ENCODE peak calls at places on chromosome 1, in five cellular contexts. Q is aorta, R is neural progenitor cell, N is tibial nerve, Y is pancreas. E is an unnamed sample.

GRCh38 chr1:65036614-65037180 is 70.3 kb upstream of the JAK1 start:
- DNase-seq in Q (no peak), R (no peak), N (no peak), Y (no peak), E (no peak)

GRCh38 chr1:19203440-19203839 is 6.6 kb downstream of the UBR4 start:
- DNase-seq in Q (no peak), R (no peak), N (no peak), Y (no peak), E (no peak)

GRCh38 chr1:44572572-44572879 is 101.8 kb downstream of the TMEM53 start:
- DNase-seq in Q (peak), R (no peak), N (no peak), Y (no peak), E (no peak)

GRCh38 chr1:202004711-202005110 is 5.7 kb upstream of the ELF3 start:
- DNase-seq in Q (no peak), R (no peak), N (no peak), Y (no peak), E (no peak)

GRCh38 chr1:147076442-147076841 is 95.8 kb downstream of the PRKAB2 start:
- DNase-seq in Q (no peak), R (no peak), N (no peak), Y (no peak), E (no peak)

GRCh38 chr1:86375688-86376087 is 20.4 kb downstream of the ODF2L start:
- DNase-seq in Q (no peak), R (no peak), N (no peak), Y (no peak), E (no peak)

GRCh38 chr1:94092210-94092613 is 28.7 kb downstream of the ABCA4 start:
- DNase-seq in Q (no peak), R (no peak), N (no peak), Y (no peak), E (no peak)

GRCh38 chr1:94316836-94317789 is 79.7 kb upstream of the ARHGAP29 start:
- DNase-seq in Q (no peak), R (no peak), N (no peak), Y (no peak), E (no peak)

GRCh38 chr1:212466913-212467650 is 34.4 kb downstream of the NENF start:
- DNase-seq in Q (peak), R (no peak), N (no peak), Y (no peak), E (no peak)

DNA sequence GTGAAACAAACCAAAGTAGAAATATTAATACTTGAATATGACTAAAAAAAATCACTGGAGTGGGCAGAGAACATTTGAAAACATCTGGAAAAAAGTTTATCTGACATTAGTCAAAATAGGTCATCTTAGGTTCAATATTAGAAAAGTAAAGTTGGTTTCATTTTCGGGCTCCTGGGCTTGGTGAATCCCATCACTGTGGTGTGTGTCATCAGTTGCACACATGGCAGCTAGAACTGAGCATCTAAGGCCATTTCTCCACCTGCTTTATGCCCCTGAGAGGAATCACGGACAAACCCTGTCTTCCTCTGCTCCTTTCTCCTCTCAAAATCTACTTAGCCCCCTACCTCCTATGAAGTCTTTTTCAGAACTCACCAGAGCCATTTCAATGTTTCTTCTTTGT is 5.5 kb downstream of the HSD11B1 start:
- DNase-seq in Q (no peak), R (no peak), N (no peak), Y (no peak), E (no peak)
- H3K4me3 ChIP-seq in Q (no peak), R (no peak), N (no peak), Y (no peak), E (no peak)

GRCh38 chr1:10794724-10795304 is 1.6 kb downstream of the CASZ1 start:
- DNase-seq in Q (no peak), R (peak), N (no peak), Y (peak), E (no peak)
- H3K4me3 ChIP-seq in Q (peak), R (peak), N (peak), Y (peak), E (peak)

GRCh38 chr1:190551638-190552037 is 74.0 kb upstream of the BRINP3 start:
- DNase-seq in Q (no peak), R (no peak), N (no peak), Y (no peak), E (no peak)
- H3K4me3 ChIP-seq in Q (no peak), R (no peak), N (no peak), Y (no peak), E (no peak)

GRCh38 chr1:26038904-26039303 is 7.0 kb downstream of the SLC30A2 start:
- DNase-seq in Q (no peak), R (no peak), N (no peak), Y (peak), E (no peak)
- H3K4me3 ChIP-seq in Q (no peak), R (no peak), N (no peak), Y (no peak), E (no peak)

GRCh38 chr1:55232448-55233148 is 17.4 kb upstream of the USP24 start:
- DNase-seq in Q (no peak), R (no peak), N (no peak), Y (no peak), E (no peak)

GRCh38 chr1:55234016-55234415 is 18.9 kb upstream of the USP24 start:
- DNase-seq in Q (no peak), R (no peak), N (no peak), Y (no peak), E (no peak)

GRCh38 chr1:55233149-55233777 is 18.1 kb upstream of the USP24 start:
- DNase-seq in Q (no peak), R (no peak), N (no peak), Y (no peak), E (no peak)

GRCh38 chr1:55239548-55239947 is 24.4 kb upstream of the USP24 start:
- DNase-seq in Q (no peak), R (no peak), N (no peak), Y (no peak), E (no peak)

GRCh38 chr1:55235722-55236121 is 20.6 kb upstream of the USP24 start:
- DNase-seq in Q (no peak), R (no peak), N (no peak), Y (no peak), E (no peak)
- H3K4me3 ChIP-seq in Q (no peak), R (no peak), N (no peak), Y (no peak), E (no peak)

DNA sequence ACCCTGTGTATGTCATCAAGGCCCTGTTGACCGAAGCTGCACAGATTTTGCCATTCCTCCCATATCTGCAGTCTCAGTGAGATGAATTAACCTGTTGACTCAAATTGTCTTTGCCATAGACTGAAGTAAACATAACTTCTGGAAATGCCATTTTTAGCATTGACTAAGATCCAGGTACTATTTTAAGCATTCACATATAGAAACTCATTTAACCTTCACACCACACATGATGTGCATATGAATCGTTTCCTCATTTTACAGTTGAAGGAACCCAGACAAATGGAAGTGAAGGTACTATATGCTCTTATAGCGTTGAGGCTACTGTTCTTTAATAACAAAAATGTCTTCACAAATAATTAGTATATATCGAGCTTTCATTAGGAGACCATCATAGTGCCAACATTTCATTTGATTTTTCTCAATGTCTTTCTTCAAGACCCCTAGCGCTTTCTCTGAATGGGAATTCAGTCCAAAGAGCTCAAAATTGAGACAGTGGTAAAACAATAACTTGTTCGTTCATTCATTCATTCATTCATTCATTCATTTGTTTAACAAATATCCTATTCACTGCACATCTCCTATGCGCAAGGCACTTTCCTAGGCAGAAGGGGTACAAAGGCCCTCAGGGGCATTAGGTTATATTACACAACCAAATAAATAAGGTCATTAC is 444.7 kb downstream of the ADGRL2 start:
- DNase-seq in Q (no peak), R (no peak), N (no peak), Y (no peak), E (no peak)
- H3K4me3 ChIP-seq in Q (no peak), R (no peak), N (no peak), Y (no peak), E (no peak)

GRCh38 chr1:14661220-14661619 is 62.7 kb downstream of the KAZN start:
- DNase-seq in Q (no peak), R (no peak), N (no peak), Y (no peak), E (no peak)
- H3K4me3 ChIP-seq in Q (no peak), R (no peak), N (no peak), Y (no peak), E (no peak)

DNA sequence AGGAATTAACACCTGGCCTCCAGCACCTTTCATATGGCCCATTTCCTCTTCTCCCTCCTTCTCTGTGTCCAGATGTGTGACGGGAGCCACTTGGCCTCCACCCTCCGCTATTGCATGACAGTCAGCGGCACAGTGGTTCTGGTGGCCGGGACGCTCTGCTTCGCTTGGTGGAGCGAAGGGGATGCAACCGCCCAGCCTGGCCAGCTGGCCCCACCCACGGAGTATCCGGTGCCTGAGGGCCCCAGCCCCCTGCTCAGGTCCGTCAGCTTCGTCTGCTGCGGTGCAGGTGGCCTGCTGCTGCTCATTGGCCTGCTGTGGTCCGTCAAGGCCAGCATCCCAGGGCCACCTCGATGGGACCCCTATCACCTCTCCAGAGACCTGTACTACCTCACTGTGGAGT is 5.6 kb downstream of the TMEM61 start:
- DNase-seq in Q (no peak), R (no peak), N (no peak), Y (peak), E (no peak)
- H3K4me3 ChIP-seq in Q (no peak), R (no peak), N (no peak), Y (no peak), E (no peak)